ENCODE peak calls at places on chromosomes 5 and 9, in four cellular contexts. Z is neural crest cell; V is left ventricle myocardium superior; I is activated CD4-positive, alpha-beta T cell treated with anti-CD3 and anti-CD28 coated beads, Interleukin-2, amount 50 U/mL, for 48 hours. F is an unnamed sample.

GRCh38 chr5:150400327-150401075 is 12.2 kb downstream of the CD74 start:
- DNase-seq in Z (no peak), V (peak), I (no peak), F (no peak)

GRCh38 chr5:57420821-57421220 is 61.8 kb downstream of the ACTBL2 start:
- DNase-seq in Z (no peak), V (no peak), I (no peak), F (no peak)

GRCh38 chr9:97384406-97385262 is 27.3 kb upstream of the TDRD7 start:
- DNase-seq in Z (no peak), V (no peak), I (no peak), F (no peak)

GRCh38 chr5:37668524-37669047 is 171.3 kb downstream of the GDNF start:
- DNase-seq in Z (no peak), V (peak), I (no peak), F (no peak)

GRCh38 chr9:121924700-121925099 is 168.4 kb downstream of the TTLL11 start:
- DNase-seq in Z (no peak), V (no peak), I (no peak), F (no peak)

GRCh38 chr5:3778945-3779344 is 183.3 kb downstream of the IRX1 start:
- DNase-seq in Z (no peak), V (no peak), I (no peak), F (no peak)

GRCh38 chr5:151766975-151767374 is 4.8 kb upstream of the G3BP1 start:
- DNase-seq in Z (no peak), V (no peak), I (no peak), F (no peak)

GRCh38 chr5:113043491-113043931 is 66.9 kb downstream of the DCP2 start:
- DNase-seq in Z (peak), V (peak), I (peak), F (no peak)

GRCh38 chr5:167754501-167754941 is 536.9 kb upstream of the WWC1 start:
- DNase-seq in Z (no peak), V (no peak), I (no peak), F (no peak)

GRCh38 chr9:113929634-113930092 is 53.6 kb downstream of the ZNF618 start:
- DNase-seq in Z (no peak), V (no peak), I (no peak), F (no peak)